ENCODE peak calls at places on chromosomes 6 and 20, in seven cellular contexts. X is B cell, L is MCF 10A, Y is GM10248, W is neural progenitor cell, J is GM06990, O is body of pancreas. K is an unnamed sample.

GRCh38 chr6:44316481-44316880 is 3.3 kb upstream of the AARS2 start:
- DNase-seq in L (no peak), J (no peak), Y (no peak), X (no peak), O (no peak), W (no peak), K (no peak)

GRCh38 chr6:53647437-53648094 is 18.0 kb downstream of the KLHL31 start:
- DNase-seq in W (no peak), J (no peak), L (peak), Y (peak), X (peak), O (no peak), K (no peak)

GRCh38 chr6:106321940-106322339 is 3.6 kb downstream of the ATG5 start:
- DNase-seq in L (no peak), O (no peak), Y (no peak), J (no peak), W (no peak), X (no peak), K (no peak)

GRCh38 chr20:16551601-16552419 is 21.4 kb downstream of the KIF16B start:
- DNase-seq in J (no peak), Y (no peak), O (no peak), L (no peak), X (no peak), W (no peak), K (no peak)

GRCh38 chr6:35318200-35318844 is 20.7 kb downstream of the DEF6 start:
- DNase-seq in O (peak), J (no peak), L (peak), W (peak), X (no peak), Y (no peak), K (no peak)

GRCh38 chr6:36657942-36658544 is 20.5 kb upstream of the CDKN1A start:
- DNase-seq in Y (no peak), W (no peak), X (no peak), J (no peak), L (no peak), O (no peak), K (peak)

GRCh38 chr6:125753218-125753936 is 3.9 kb downstream of the HEY2 start:
- DNase-seq in L (peak), O (peak), X (no peak), Y (no peak), W (peak), J (no peak), K (no peak)

GRCh38 chr6:20563377-20563776 is 29.1 kb downstream of the CDKAL1 start:
- DNase-seq in X (no peak), O (no peak), L (no peak), J (no peak), W (no peak), Y (no peak), K (no peak)

GRCh38 chr6:90411292-90411781 is 114.7 kb upstream of the BACH2 start:
- DNase-seq in Y (peak), X (no peak), O (no peak), L (peak), W (no peak), J (peak), K (peak)

GRCh38 chr6:39377530-39377929 is 55.0 kb upstream of the KCNK16 start:
- DNase-seq in L (peak), W (peak), X (no peak), O (peak), J (no peak), Y (peak), K (peak)

GRCh38 chr6:169420912-169421543 is 167.4 kb upstream of the THBS2 start:
- DNase-seq in O (peak), Y (no peak), X (no peak), W (peak), L (peak), J (no peak), K (no peak)

GRCh38 chr6:39834278-39834677 is 42.1 kb downstream of the DAAM2 start:
- DNase-seq in L (no peak), J (no peak), Y (no peak), X (no peak), O (no peak), W (no peak), K (no peak)

GRCh38 chr6:34602318-34603111 is 46.4 kb upstream of the SPDEF start:
- DNase-seq in Y (no peak), O (no peak), X (no peak), J (no peak), L (no peak), W (no peak), K (no peak)

GRCh38 chr6:3711776-3712175 is 39.7 kb downstream of the PXDC1 start:
- DNase-seq in X (no peak), L (no peak), J (no peak), Y (no peak), O (no peak), W (no peak), K (no peak)

GRCh38 chr20:58293453-58293852 is 16.1 kb upstream of the RAB22A start:
- DNase-seq in L (peak), J (no peak), X (no peak), Y (no peak), W (peak), O (no peak), K (peak)

GRCh38 chr20:62066983-62067433 is 1.3 kb upstream of the TAF4 start:
- DNase-seq in X (peak), O (no peak), J (no peak), W (peak), Y (peak), L (no peak), K (peak)
- TF ChIP-seq CTCF in X (no peak), O (no peak), J (peak), W (no peak), Y (no peak), L (no peak), K (no peak)

DNA sequence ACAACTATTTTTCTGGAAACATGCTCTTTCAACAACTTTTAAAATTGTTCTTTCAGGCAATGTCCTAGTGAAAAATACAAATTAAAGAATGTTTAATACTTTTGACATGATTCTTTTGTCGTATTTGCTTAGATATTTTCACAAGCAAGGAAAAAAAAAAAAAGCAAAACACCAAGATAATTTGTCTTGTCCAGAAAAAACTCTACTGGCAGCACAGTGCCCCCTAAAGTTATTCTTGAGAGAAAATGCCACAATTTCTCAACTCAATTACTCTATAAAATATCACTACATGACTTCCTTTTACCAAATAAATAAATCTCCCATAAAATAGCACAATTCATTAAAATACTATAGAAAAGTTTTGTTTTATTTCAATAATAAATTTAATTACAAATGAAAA is 652.5 kb upstream of the EPHA7 start:
- DNase-seq in W (peak), X (no peak), Y (no peak), O (no peak), L (no peak), J (no peak), K (no peak)
- TF ChIP-seq CTCF in W (peak), X (no peak), Y (no peak), O (no peak), L (no peak), J (no peak), K (no peak)

GRCh38 chr6:72522735-72523141 is 99.1 kb upstream of the KCNQ5 start:
- DNase-seq in J (peak), L (peak), X (no peak), W (peak), O (peak), Y (peak), K (no peak)
- TF ChIP-seq CTCF in J (peak), L (no peak), X (no peak), W (peak), O (no peak), Y (no peak), K (peak)

GRCh38 chr6:57040011-57040410 is 6.5 kb upstream of the KIAA1586 start:
- DNase-seq in L (peak), J (no peak), Y (no peak), W (peak), X (no peak), O (no peak), K (no peak)
- TF ChIP-seq CTCF in L (no peak), J (peak), Y (no peak), W (peak), X (no peak), O (no peak), K (no peak)

GRCh38 chr6:103734016-103734415 is 1125.7 kb downstream of the HACE1 start:
- DNase-seq in J (no peak), X (no peak), Y (no peak), L (no peak), O (no peak), W (no peak), K (no peak)

GRCh38 chr6:103729658-103730057 is 1130.1 kb downstream of the HACE1 start:
- DNase-seq in X (no peak), J (no peak), W (no peak), L (peak), O (no peak), Y (no peak), K (no peak)
- TF ChIP-seq CTCF in X (no peak), J (no peak), W (peak), L (no peak), O (no peak), Y (no peak), K (no peak)

DNA sequence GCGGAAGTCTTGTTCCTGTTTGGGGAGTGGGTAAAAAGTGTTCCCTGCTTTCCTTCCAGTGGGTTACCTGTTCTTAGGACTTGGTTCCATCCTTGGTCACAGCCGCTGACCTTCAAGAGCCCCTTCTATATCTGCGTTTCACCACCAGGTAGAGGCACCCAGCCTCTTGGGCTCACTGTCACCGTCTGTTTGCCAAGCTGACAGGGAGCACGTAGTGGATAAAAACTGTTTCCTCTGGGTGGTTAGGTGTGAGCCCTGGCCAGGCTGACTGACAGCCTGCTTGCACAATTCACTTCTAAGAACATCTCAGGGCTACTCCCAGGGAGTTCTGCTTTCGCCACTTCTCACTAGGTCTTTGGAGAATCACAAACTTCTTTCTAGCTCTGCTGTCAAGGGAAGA is 1.8 kb upstream of the JPH2 start:
- DNase-seq in Y (no peak), L (peak), J (no peak), X (no peak), W (no peak), O (no peak), K (no peak)
- TF ChIP-seq CTCF in Y (no peak), L (no peak), J (no peak), X (no peak), W (no peak), O (no peak), K (no peak)

K was measured in GM13977.